ENCODE peak calls at places on chromosome 4, in six cellular contexts. U is GM12865; I is activated effector memory CD4-positive, alpha-beta T cell treated with Interleukin-2 at 50 U/mL for 16 hours; A is effector memory CD8-positive, alpha-beta T cell; G is amniotic stem cell; S is activated CD8-positive, alpha-beta T cell treated with anti-CD3 and anti-CD28 coated beads, Interleukin-2, amount 10 ng/mL, durations not matched to agents 7 days and 5 days. R is an unnamed sample.

GRCh38 chr4:22063613-22064012 is 115.0 kb upstream of the KCNIP4 start:
- DNase-seq in S (no peak), U (no peak), A (no peak), I (no peak), G (no peak), R (no peak)

GRCh38 chr4:185811509-185812364 is at the start of gene SORBS2:
- DNase-seq in A (no peak), U (peak), I (no peak), G (no peak), S (no peak), R (no peak)

GRCh38 chr4:175238827-175239517 is 320.8 kb downstream of the ADAM29 start:
- DNase-seq in S (no peak), I (no peak), A (no peak), G (no peak), U (no peak), R (no peak)

GRCh38 chr4:150534818-150535217 is 47.1 kb upstream of the MAB21L2 start:
- DNase-seq in I (no peak), U (no peak), A (no peak), G (no peak), S (no peak), R (no peak)

GRCh38 chr4:140875751-140876389 is 119.7 kb upstream of the TBC1D9 start:
- DNase-seq in S (no peak), I (no peak), A (no peak), G (no peak), U (no peak), R (no peak)

GRCh38 chr4:96175871-96176270 is 336.0 kb downstream of the PDHA2 start:
- DNase-seq in S (no peak), I (no peak), A (no peak), U (no peak), G (no peak), R (no peak)

GRCh38 chr4:57081651-57082349 is 28.4 kb downstream of the IGFBP7 start:
- DNase-seq in S (no peak), G (no peak), U (no peak), I (no peak), A (no peak), R (no peak)

GRCh38 chr4:98341309-98341708 is 80.1 kb downstream of the RAP1GDS1 start:
- DNase-seq in A (no peak), G (peak), U (no peak), I (no peak), S (no peak), R (no peak)

GRCh38 chr4:108714880-108715279 is 48.0 kb downstream of the ETNPPL start:
- DNase-seq in I (no peak), U (no peak), G (no peak), S (no peak), A (no peak), R (no peak)

GRCh38 chr4:105102026-105102425 is 44.6 kb upstream of the TET2 start:
- DNase-seq in G (no peak), I (no peak), A (no peak), U (no peak), S (no peak), R (no peak)

GRCh38 chr4:75514131-75514948 is at the start of the genes RCHY1 and THAP6:
- DNase-seq in S (peak), A (peak), G (peak), I (peak), U (peak), R (peak)

GRCh38 chr4:89434364-89434988 is 126.9 kb upstream of the GPRIN3 start:
- DNase-seq in A (peak), S (no peak), G (peak), U (peak), I (no peak), R (no peak)

GRCh38 chr4:169085015-169085414 is 75.0 kb upstream of the CBR4 start:
- DNase-seq in G (no peak), I (no peak), S (no peak), U (no peak), A (no peak), R (no peak)

GRCh38 chr4:183146478-183146877 is 47.4 kb downstream of the WWC2 start:
- DNase-seq in U (no peak), S (no peak), A (no peak), G (no peak), I (no peak), R (no peak)

GRCh38 chr4:105622269-105622668 is 69.8 kb downstream of the ARHGEF38 start:
- DNase-seq in I (no peak), G (no peak), U (no peak), S (no peak), A (no peak), R (no peak)

GRCh38 chr4:27278615-27279014 is 418.0 kb downstream of the STIM2 start:
- DNase-seq in G (no peak), I (no peak), A (no peak), S (peak), U (peak), R (no peak)

GRCh38 chr4:65798498-65799127 is 128.3 kb upstream of the EPHA5 start:
- DNase-seq in G (no peak), U (no peak), A (no peak), S (no peak), I (no peak), R (no peak)

GRCh38 chr4:37421614-37422013 is 177.1 kb downstream of the NWD2 start:
- DNase-seq in I (no peak), S (no peak), G (no peak), A (no peak), U (no peak), R (no peak)

GRCh38 chr4:9602389-9602914 is 158.2 kb downstream of the DEFB131A start:
- DNase-seq in A (no peak), S (no peak), U (no peak), G (no peak), I (no peak), R (no peak)

GRCh38 chr4:15870079-15870478 is 68.5 kb downstream of the FGFBP1 start:
- DNase-seq in I (no peak), G (no peak), S (no peak), U (no peak), A (no peak), R (no peak)

GRCh38 chr4:110165382-110166285 is 32.8 kb downstream of the ELOVL6 start:
- DNase-seq in U (peak), I (peak), S (peak), A (peak), G (no peak), R (no peak)

GRCh38 chr4:189917161-189917891 is 23.3 kb upstream of the FRG1 start:
- DNase-seq in S (no peak), I (no peak), G (no peak), A (no peak), U (no peak), R (no peak)

GRCh38 chr4:94285666-94286065 is 57.0 kb downstream of the HPGDS start:
- DNase-seq in G (no peak), S (no peak), U (no peak), A (no peak), I (no peak), R (no peak)

GRCh38 chr4:76194325-76194724 is 19.3 kb downstream of the SCARB2 start:
- DNase-seq in I (no peak), A (no peak), U (no peak), S (no peak), G (peak), R (no peak)

GRCh38 chr4:150235795-150236385 is 157.6 kb downstream of the DCLK2 start:
- DNase-seq in U (no peak), G (no peak), A (no peak), S (no peak), I (no peak), R (no peak)

GRCh38 chr4:170025523-170026252 is 507 bp downstream of the MFAP3L start:
- DNase-seq in I (no peak), G (no peak), S (no peak), U (no peak), A (no peak), R (no peak)